ENCODE peak calls at places on chromosome 22, in seven cellular contexts. S is IMR-90, R is Caco-2, F is bronchial epithelial cell, D is fibroblast of mammary gland, X is sigmoid colon, J is fibroblast of the aortic adventitia. T is an unnamed sample.

GRCh38 chr22:31630331-31631329 is 31.4 kb downstream of the PISD start:
- DNase-seq in S (peak), R (peak), F (peak), D (peak), X (peak), J (peak), T (peak)

GRCh38 chr22:43542681-43543521 is 131.1 kb downstream of the MPPED1 start:
- DNase-seq in S (no peak), R (no peak), F (no peak), D (no peak), X (peak), J (no peak), T (no peak)

GRCh38 chr22:48042621-48043395 is 1280.4 kb downstream of the TBC1D22A start:
- DNase-seq in S (no peak), R (no peak), F (no peak), D (no peak), X (no peak), J (no peak), T (no peak)

GRCh38 chr22:24434472-24435322 is 7.3 kb downstream of the ADORA2A start:
- DNase-seq in S (no peak), R (no peak), F (no peak), D (no peak), X (peak), J (peak), T (no peak)

GRCh38 chr22:25942989-25943411 is 201.0 kb downstream of the MYO18B start:
- DNase-seq in S (no peak), R (no peak), F (no peak), D (no peak), X (no peak), J (no peak), T (no peak)

GRCh38 chr22:43272869-43273318 is 70.3 kb downstream of the SCUBE1 start:
- DNase-seq in S (no peak), R (peak), F (no peak), D (no peak), X (no peak), J (no peak), T (no peak)

GRCh38 chr22:47190276-47190956 is 428.0 kb downstream of the TBC1D22A start:
- DNase-seq in S (no peak), R (no peak), F (no peak), D (no peak), X (peak), J (no peak), T (no peak)

GRCh38 chr22:23570681-23571080 is 9.4 kb downstream of the IGLL1 start:
- DNase-seq in S (no peak), R (no peak), F (no peak), D (no peak), X (no peak), J (no peak), T (no peak)

GRCh38 chr22:46951326-46951725 is 188.9 kb downstream of the TBC1D22A start:
- DNase-seq in S (no peak), R (no peak), F (no peak), D (no peak), X (no peak), J (no peak), T (no peak)

GRCh38 chr22:30880181-30880601 is 88.4 kb downstream of the MORC2 start:
- DNase-seq in S (no peak), R (no peak), F (no peak), D (no peak), X (no peak), J (no peak), T (no peak)

GRCh38 chr22:35394810-35395563 is 5.0 kb upstream of the MCM5 start:
- DNase-seq in S (no peak), R (no peak), F (no peak), D (no peak), X (no peak), J (no peak), T (no peak)

GRCh38 chr22:23878219-23878618 is 16.0 kb upstream of the MIF start:
- DNase-seq in S (no peak), R (no peak), F (no peak), D (no peak), X (no peak), J (no peak), T (no peak)

GRCh38 chr22:29521526-29521925 is 32.0 kb downstream of the THOC5 start:
- DNase-seq in S (no peak), R (no peak), F (no peak), D (no peak), X (no peak), J (no peak), T (no peak)

GRCh38 chr22:29528144-29528543 is 25.4 kb downstream of the THOC5 start:
- DNase-seq in S (no peak), R (no peak), F (no peak), D (no peak), X (no peak), J (no peak), T (no peak)

GRCh38 chr22:29520851-29521250 is 32.7 kb downstream of the THOC5 start:
- DNase-seq in S (peak), R (no peak), F (peak), D (peak), X (no peak), J (peak), T (peak)

GRCh38 chr22:29523761-29524160 is 29.8 kb downstream of the THOC5 start:
- DNase-seq in S (no peak), R (no peak), F (no peak), D (no peak), X (no peak), J (no peak), T (no peak)

GRCh38 chr22:29524440-29525191 is 28.9 kb downstream of the THOC5 start:
- DNase-seq in S (peak), R (peak), F (peak), D (peak), X (no peak), J (peak), T (no peak)
- TF ChIP-seq CTCF in S (peak), R (peak), F (peak), D (peak), X (peak), J (peak), T (peak)

DNA sequence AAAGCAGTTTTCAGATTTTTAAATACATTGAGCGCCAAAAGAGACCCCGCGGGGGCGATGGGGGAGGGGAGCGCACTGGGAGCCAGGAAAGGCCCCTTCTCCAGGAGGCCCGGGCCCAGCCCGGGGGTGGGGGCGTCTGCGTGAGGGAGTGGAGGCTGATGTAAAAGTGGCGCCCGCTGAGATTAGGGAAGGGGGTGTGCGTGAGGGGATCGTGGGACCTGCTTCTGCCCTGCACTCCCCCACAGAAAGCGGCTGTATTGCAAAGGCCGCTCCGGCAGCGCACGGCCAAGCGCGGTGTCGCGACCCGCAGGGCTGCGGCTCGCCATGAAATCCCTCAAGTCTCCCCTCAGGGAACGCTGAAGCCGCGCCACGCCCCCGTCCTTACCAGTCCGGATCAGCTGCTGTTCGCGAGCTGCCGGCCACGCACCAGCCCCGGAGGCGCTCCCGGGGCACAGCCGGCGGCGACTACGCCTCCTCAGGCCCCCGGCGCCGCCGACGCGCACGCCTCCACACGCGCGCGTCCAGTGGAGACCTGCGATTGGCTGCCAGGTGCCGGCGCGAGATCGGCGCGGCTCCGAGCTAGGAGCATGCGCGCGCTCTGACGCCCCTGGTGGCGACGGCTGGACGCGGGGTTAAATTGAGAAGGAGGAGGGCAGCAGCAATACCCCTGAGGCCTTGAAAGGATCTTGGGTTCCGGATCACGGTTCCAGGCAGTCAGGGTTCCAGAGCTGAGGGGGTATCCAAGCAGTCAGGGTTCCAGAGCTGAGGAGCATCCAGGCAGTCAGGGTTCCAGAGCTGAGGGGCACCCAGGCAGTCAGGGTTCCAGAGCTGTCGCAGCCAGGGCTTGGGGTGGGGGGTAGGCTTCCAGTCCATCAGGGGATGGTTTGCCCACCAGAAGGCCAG is at the start of gene ZNF280B:
- DNase-seq in S (peak), R (peak), F (peak), D (peak), X (peak), J (peak), T (peak)
- TF ChIP-seq CTCF in S (peak), R (peak), F (peak), D (peak), X (peak), J (peak), T (peak)

DNA sequence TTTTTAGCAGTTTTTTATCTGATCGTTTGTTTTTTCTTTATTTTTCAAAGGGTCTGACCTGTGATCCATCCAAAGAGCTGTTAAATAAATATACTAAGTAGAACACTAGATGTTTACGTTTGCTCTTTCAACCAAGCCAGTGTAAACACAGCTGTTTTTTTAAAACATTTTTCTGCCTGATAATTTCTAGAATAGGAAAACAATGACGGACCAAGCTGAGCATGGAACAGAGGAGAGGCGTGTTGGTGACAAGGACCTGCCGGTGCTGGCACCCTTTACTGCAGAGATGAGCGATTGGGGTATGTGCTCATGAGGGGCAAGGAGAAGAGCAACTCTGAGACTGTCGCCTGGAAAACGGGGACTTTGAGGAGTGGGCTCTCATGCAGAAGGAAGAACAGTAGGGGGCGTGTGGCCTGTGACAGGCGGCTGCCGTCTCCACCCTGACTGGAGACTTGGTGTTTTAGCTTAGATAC is 28.6 kb upstream of the PANX2 start:
- DNase-seq in S (peak), R (peak), F (no peak), D (no peak), X (peak), J (no peak), T (no peak)
- TF ChIP-seq CTCF in S (peak), R (peak), F (peak), D (no peak), X (no peak), J (no peak), T (peak)

DNA sequence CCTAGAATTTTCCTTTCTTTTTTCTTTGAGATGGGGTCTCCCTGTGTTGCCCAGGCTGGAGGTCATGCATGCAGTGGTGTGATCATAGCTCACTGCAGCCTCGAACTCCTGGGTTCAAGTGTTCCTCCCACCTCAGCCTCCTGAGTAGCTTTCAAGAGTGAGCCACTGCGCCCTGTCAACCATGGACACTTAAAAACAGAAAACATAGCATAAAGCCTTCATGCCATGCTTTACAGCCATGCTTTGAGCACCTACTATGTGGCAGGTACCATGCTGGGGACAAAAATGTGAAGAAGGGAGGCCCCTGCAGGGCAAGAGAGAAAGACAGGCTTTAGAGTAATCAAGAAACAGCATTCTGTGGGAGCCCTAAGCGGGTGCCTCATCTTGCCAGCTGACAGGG is 13.7 kb upstream of the GNB1L start:
- DNase-seq in S (no peak), R (no peak), F (no peak), D (no peak), X (no peak), J (no peak), T (no peak)
- TF ChIP-seq CTCF in S (no peak), R (no peak), F (peak), D (no peak), X (no peak), J (no peak), T (no peak)

GRCh38 chr22:45077826-45078334 is 68.1 kb upstream of the PHF21B start:
- DNase-seq in S (no peak), R (no peak), F (no peak), D (no peak), X (no peak), J (no peak), T (no peak)

GRCh38 chr22:45084400-45084920 is 74.7 kb upstream of the PHF21B start:
- DNase-seq in S (no peak), R (no peak), F (no peak), D (no peak), X (no peak), J (no peak), T (no peak)

GRCh38 chr22:45083659-45084305 is 74.0 kb upstream of the PHF21B start:
- DNase-seq in S (peak), R (no peak), F (peak), D (peak), X (no peak), J (peak), T (peak)

GRCh38 chr22:45087802-45088201 is 75.9 kb upstream of the NUP50 start:
- DNase-seq in S (no peak), R (no peak), F (no peak), D (no peak), X (no peak), J (no peak), T (no peak)

GRCh38 chr22:45082795-45083194 is 73.0 kb upstream of the PHF21B start:
- DNase-seq in S (no peak), R (peak), F (no peak), D (peak), X (no peak), J (peak), T (no peak)
- TF ChIP-seq CTCF in S (peak), R (peak), F (peak), D (peak), X (no peak), J (peak), T (peak)

GRCh38 chr22:20438678-20439492 is 1.3 kb upstream of the SCARF2 start:
- DNase-seq in S (no peak), R (peak), F (no peak), D (no peak), X (peak), J (no peak), T (no peak)

GRCh38 chr22:20440637-20441591 is 3.3 kb upstream of the SCARF2 start:
- DNase-seq in S (no peak), R (no peak), F (no peak), D (no peak), X (peak), J (no peak), T (no peak)

GRCh38 chr22:20438066-20438677 is 547 bp upstream of the SCARF2 start:
- DNase-seq in S (peak), R (no peak), F (no peak), D (no peak), X (peak), J (peak), T (peak)

GRCh38 chr22:20439928-20440575 is 2.4 kb upstream of the SCARF2 start:
- DNase-seq in S (no peak), R (no peak), F (no peak), D (no peak), X (peak), J (no peak), T (no peak)

DNA sequence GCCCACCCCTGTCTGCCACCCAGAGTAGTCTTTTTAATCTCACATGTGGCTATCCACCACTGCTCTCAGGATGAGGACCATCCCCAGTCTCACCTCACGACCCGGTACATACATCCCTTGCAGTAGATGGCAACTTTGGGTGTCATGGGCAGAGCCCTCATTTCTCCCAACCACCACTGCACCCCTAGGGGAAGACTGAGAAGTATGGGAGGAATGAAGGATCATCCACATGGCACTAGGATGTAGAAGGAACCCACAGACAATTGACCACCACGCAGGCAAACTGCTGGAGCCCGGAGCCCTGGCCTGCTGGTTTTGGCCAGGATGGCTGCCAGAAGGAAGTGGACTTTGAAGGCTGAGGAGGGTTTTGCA is 1.9 kb upstream of the SCARF2 start:
- DNase-seq in S (no peak), R (no peak), F (no peak), D (no peak), X (peak), J (no peak), T (no peak)
- TF ChIP-seq CTCF in S (no peak), R (no peak), F (no peak), D (no peak), X (no peak), J (no peak), T (no peak)

DNA sequence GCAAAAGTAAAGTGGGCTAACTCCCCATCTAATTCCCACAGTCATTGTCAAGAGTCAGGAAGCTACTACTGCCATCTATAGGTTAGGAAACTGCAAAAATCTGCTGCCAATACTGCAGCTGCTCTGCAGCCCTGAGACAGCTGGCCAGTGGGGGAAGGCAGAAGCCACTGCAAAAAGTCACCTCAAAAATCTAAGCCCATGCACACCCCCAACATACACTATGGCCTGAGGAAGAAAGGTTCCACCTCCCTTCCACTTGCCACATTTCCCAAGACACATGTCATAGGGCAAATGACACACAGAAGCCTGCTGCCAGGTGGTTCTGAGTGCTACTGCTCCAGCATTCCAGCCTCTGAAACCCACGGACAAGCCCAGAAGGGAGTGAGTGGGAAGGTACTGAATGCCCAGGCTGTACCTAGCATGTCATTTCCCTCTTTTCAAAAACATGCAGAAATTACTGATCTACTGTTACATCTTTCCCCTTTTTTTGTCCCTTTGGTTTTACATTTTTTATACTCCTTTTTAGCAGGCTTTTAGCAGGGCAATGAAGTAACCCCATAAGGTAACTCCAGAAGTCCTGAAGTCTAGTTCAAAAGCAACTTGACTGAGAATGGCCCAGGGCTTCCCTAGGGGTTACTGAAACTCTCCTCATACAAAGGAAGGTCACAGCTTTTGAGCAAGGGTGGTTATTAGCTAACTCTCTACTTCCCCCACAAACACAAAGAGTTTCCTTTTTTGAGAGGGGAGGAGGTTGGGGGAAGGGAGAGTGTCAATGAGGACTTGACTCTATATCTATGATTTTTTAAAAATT is 36.8 kb downstream of the DGCR2 start:
- DNase-seq in S (peak), R (peak), F (peak), D (peak), X (peak), J (peak), T (peak)
- TF ChIP-seq CTCF in S (peak), R (peak), F (peak), D (peak), X (no peak), J (peak), T (peak)